ENCODE peak calls at places on chromosomes 5 and 9, in eight cellular contexts. H is kidney; U is bronchial epithelial cell; K is activated CD4-positive, alpha-beta T cell treated with anti-CD3 and anti-CD28 coated beads, Interleukin-2, amount 10 ng/mL, durations not matched to agents 7 days and 5 days; Z is stimulated activated naive CD4-positive, alpha-beta T cell; P is DMS53; C is pancreas; R is left cardiac atrium. F is an unnamed sample.

GRCh38 chr9:87122947-87123685 is 175.8 kb upstream of the GAS1 start:
- DNase-seq in R (no peak), C (no peak), P (no peak), H (no peak), K (no peak), Z (no peak), U (peak; percentile 82), F (no peak)

GRCh38 chr5:134819404-134819963 is 26.3 kb upstream of the C5orf24 start:
- DNase-seq in P (no peak), R (no peak), H (no peak), U (no peak), K (no peak), C (no peak), Z (no peak), F (no peak)

GRCh38 chr5:138032572-138033274 is at the start of gene FAM13B:
- DNase-seq in U (peak; percentile 49), C (peak; percentile 78), K (peak; percentile 82), Z (peak; percentile 73), P (peak; percentile 92), H (peak; percentile 95), R (peak; percentile 84), F (no peak)

GRCh38 chr5:178590141-178590923 is at the start of gene COL23A1:
- DNase-seq in U (peak; percentile 13), H (peak; percentile 83), P (peak; percentile 8), Z (peak; percentile 23), C (no peak), K (peak; percentile 36), R (peak; percentile 80), F (peak; percentile 34)

GRCh38 chr5:126519637-126520592 is 75.1 kb downstream of the ALDH7A1 start:
- DNase-seq in H (no peak), Z (no peak), R (no peak), P (peak; percentile 9), C (no peak), K (no peak), U (no peak), F (no peak)

GRCh38 chr9:13857521-13857920 is 456.4 kb downstream of the NFIB start:
- DNase-seq in P (no peak), C (no peak), K (no peak), R (no peak), H (no peak), Z (no peak), U (peak; percentile 65), F (no peak)

GRCh38 chr9:114525505-114525904 is 20.2 kb upstream of the WHRN start:
- DNase-seq in H (no peak), Z (no peak), P (no peak), C (no peak), K (no peak), U (peak; percentile 72), R (no peak), F (no peak)

GRCh38 chr5:96517294-96517693 is 84.2 kb upstream of the PCSK1 start:
- DNase-seq in Z (no peak), K (no peak), P (peak; percentile 95), H (no peak), U (no peak), C (no peak), R (no peak), F (no peak)

GRCh38 chr9:20117482-20117881 is 328.6 kb upstream of the SLC24A2 start:
- DNase-seq in U (no peak), R (no peak), C (no peak), P (no peak), Z (no peak), K (no peak), H (no peak), F (no peak)

GRCh38 chr5:158522761-158523160 is 577.0 kb downstream of the EBF1 start:
- DNase-seq in K (no peak), H (no peak), C (no peak), U (no peak), R (peak; percentile 27), P (no peak), Z (no peak), F (no peak)

GRCh38 chr9:129319938-129320481 is 141.9 kb upstream of the IER5L start:
- DNase-seq in R (no peak), C (peak; percentile 12), U (no peak), P (peak; percentile 61), H (peak; percentile 79), K (peak; percentile 3), Z (no peak), F (no peak)

GRCh38 chr5:619444-619843 is 7.3 kb downstream of the CEP72 start:
- DNase-seq in Z (no peak), R (no peak), P (no peak), K (no peak), C (no peak), H (no peak), U (no peak), F (no peak)

GRCh38 chr5:170132642-170133448 is 27.1 kb downstream of the FOXI1 start:
- DNase-seq in R (no peak), K (no peak), P (no peak), H (no peak), U (peak; percentile 24), C (no peak), Z (no peak), F (no peak)

GRCh38 chr5:88388476-88389170 is 120.0 kb upstream of the TMEM161B start:
- DNase-seq in C (no peak), H (no peak), R (no peak), P (no peak), Z (no peak), K (no peak), U (no peak), F (no peak)

GRCh38 chr9:79902937-79903600 is 331.3 kb downstream of the TLE4 start:
- DNase-seq in K (no peak), C (no peak), P (no peak), H (no peak), R (no peak), Z (no peak), U (no peak), F (no peak)

GRCh38 chr9:27939186-27939585 is 365.9 kb upstream of the C9orf72 start:
- DNase-seq in H (no peak), Z (no peak), R (no peak), K (no peak), C (no peak), U (no peak), P (no peak), F (no peak)

GRCh38 chr5:173554038-173554955 is 62.2 kb downstream of the BOD1 start:
- DNase-seq in H (no peak), C (no peak), Z (no peak), P (no peak), R (no peak), K (no peak), U (no peak), F (no peak)

GRCh38 chr9:131273791-131274673 is 2.3 kb downstream of the FAM78A start:
- DNase-seq in U (no peak), R (no peak), P (no peak), K (peak; percentile 41), H (peak; percentile 51), C (no peak), Z (no peak), F (peak; percentile 76)

GRCh38 chr5:135689506-135689905 is 110.7 kb upstream of the CXCL14 start:
- DNase-seq in U (peak; percentile 45), R (no peak), C (no peak), Z (no peak), K (no peak), P (peak; percentile 10), H (no peak), F (no peak)

GRCh38 chr9:73264636-73265035 is 113.0 kb downstream of the ANXA1 start:
- DNase-seq in K (no peak), Z (no peak), C (no peak), H (no peak), U (peak; percentile 49), R (no peak), P (no peak), F (no peak)

GRCh38 chr9:120505186-120505585 is 74.8 kb downstream of the CDK5RAP2 start:
- DNase-seq in Z (no peak), U (no peak), H (no peak), P (no peak), R (no peak), C (no peak), K (no peak), F (no peak)

GRCh38 chr5:162473051-162473714 is 405.6 kb downstream of the GABRG2 start:
- DNase-seq in C (no peak), K (no peak), P (no peak), R (no peak), H (no peak), U (no peak), Z (no peak), F (no peak)

GRCh38 chr9:137278061-137278912 is 761 bp downstream of the TOR4A start:
- DNase-seq in R (peak; percentile 76), P (no peak), H (peak; percentile 88), Z (no peak), U (no peak), K (no peak), C (peak; percentile 27), F (no peak)

GRCh38 chr9:135230817-135231520 is 143.5 kb downstream of the OLFM1 start:
- DNase-seq in P (no peak), U (no peak), H (peak; percentile 43), R (no peak), K (no peak), C (no peak), Z (no peak), F (no peak)

GRCh38 chr9:7454490-7455110 is 345.0 kb downstream of the DMAC1 start:
- DNase-seq in C (no peak), R (no peak), P (no peak), Z (no peak), U (no peak), K (no peak), H (no peak), F (no peak)

GRCh38 chr5:73654861-73655318 is 28.9 kb downstream of the ARHGEF28 start:
- DNase-seq in Z (no peak), K (no peak), H (no peak), R (no peak), C (no peak), P (no peak), U (no peak), F (no peak)

GRCh38 chr9:36597412-36598178 is 24.9 kb downstream of the MELK start:
- DNase-seq in Z (no peak), U (peak; percentile 52), C (no peak), H (no peak), K (peak; percentile 10), R (no peak), P (peak; percentile 47), F (no peak)

GRCh38 chr9:77170991-77171699 is 6.2 kb upstream of the VPS13A start:
- DNase-seq in K (no peak), P (peak; percentile 36), C (no peak), H (no peak), R (no peak), U (no peak), Z (no peak), F (no peak)